ENCODE peak calls at places on chromosome 15, in nine cellular contexts. One of them, this sample, is unnamed.

GRCh38 chr15:77546050-77546501 is 86.6 kb downstream of the LINGO1 start:
- DNase-seq in A549: peak
- DNase-seq in GM12891: no peak
- DNase-seq in stomach: peak
- DNase-seq in breast epithelium: no peak
- DNase-seq in K562: peak
- DNase-seq in sigmoid colon: peak
- DNase-seq in uterus: no peak
- DNase-seq in H54: peak
- DNase-seq in this sample: no peak

GRCh38 chr15:41890050-41890690 is 3.7 kb downstream of the SPTBN5 start:
- DNase-seq in A549: no peak
- DNase-seq in GM12891: no peak
- DNase-seq in stomach: no peak
- DNase-seq in breast epithelium: no peak
- DNase-seq in K562: no peak
- DNase-seq in sigmoid colon: no peak
- DNase-seq in uterus: no peak
- DNase-seq in H54: no peak
- DNase-seq in this sample: no peak

GRCh38 chr15:61195116-61196002 is 33.7 kb downstream of the RORA start:
- DNase-seq in A549: peak
- DNase-seq in GM12891: peak
- DNase-seq in stomach: no peak
- DNase-seq in breast epithelium: no peak
- DNase-seq in K562: peak
- DNase-seq in sigmoid colon: no peak
- DNase-seq in uterus: no peak
- DNase-seq in H54: peak
- DNase-seq in this sample: peak

GRCh38 chr15:63089260-63090043 is 32.2 kb upstream of the LACTB start:
- DNase-seq in A549: peak
- DNase-seq in GM12891: no peak
- DNase-seq in stomach: no peak
- DNase-seq in breast epithelium: no peak
- DNase-seq in K562: no peak
- DNase-seq in sigmoid colon: peak
- DNase-seq in uterus: peak
- DNase-seq in H54: peak
- DNase-seq in this sample: no peak

GRCh38 chr15:28123408-28124023 is 24.4 kb upstream of the OCA2 start:
- DNase-seq in A549: peak
- DNase-seq in GM12891: peak
- DNase-seq in stomach: peak
- DNase-seq in breast epithelium: peak
- DNase-seq in K562: peak
- DNase-seq in sigmoid colon: no peak
- DNase-seq in uterus: no peak
- DNase-seq in H54: peak
- DNase-seq in this sample: no peak

GRCh38 chr15:94119923-94120775 is 111.2 kb upstream of the MCTP2 start:
- DNase-seq in A549: peak
- DNase-seq in GM12891: peak
- DNase-seq in stomach: peak
- DNase-seq in breast epithelium: peak
- DNase-seq in K562: peak
- DNase-seq in sigmoid colon: peak
- DNase-seq in uterus: peak
- DNase-seq in H54: peak
- DNase-seq in this sample: peak

GRCh38 chr15:78195735-78196201 is 38.6 kb downstream of the ACSBG1 start:
- DNase-seq in A549: peak
- DNase-seq in GM12891: peak
- DNase-seq in stomach: peak
- DNase-seq in breast epithelium: peak
- DNase-seq in K562: peak
- DNase-seq in sigmoid colon: no peak
- DNase-seq in uterus: no peak
- DNase-seq in H54: no peak
- DNase-seq in this sample: peak

GRCh38 chr15:39504812-39505211 is 76.1 kb upstream of the THBS1 start:
- DNase-seq in A549: peak
- DNase-seq in GM12891: no peak
- DNase-seq in stomach: no peak
- DNase-seq in breast epithelium: no peak
- DNase-seq in K562: no peak
- DNase-seq in sigmoid colon: no peak
- DNase-seq in uterus: no peak
- DNase-seq in H54: no peak
- DNase-seq in this sample: no peak

GRCh38 chr15:94582368-94582767 is 351.0 kb downstream of the MCTP2 start:
- DNase-seq in A549: peak
- DNase-seq in GM12891: no peak
- DNase-seq in stomach: no peak
- DNase-seq in breast epithelium: no peak
- DNase-seq in K562: peak
- DNase-seq in sigmoid colon: peak
- DNase-seq in uterus: peak
- DNase-seq in H54: no peak
- DNase-seq in this sample: no peak

GRCh38 chr15:70852501-70853269 is 1.3 kb downstream of the LARP6 start:
- DNase-seq in A549: no peak
- DNase-seq in GM12891: no peak
- DNase-seq in stomach: no peak
- DNase-seq in breast epithelium: no peak
- DNase-seq in K562: no peak
- DNase-seq in sigmoid colon: no peak
- DNase-seq in uterus: no peak
- DNase-seq in H54: peak
- DNase-seq in this sample: no peak

GRCh38 chr15:57216288-57216687 is 160.0 kb upstream of the CGNL1 start:
- DNase-seq in A549: peak
- DNase-seq in GM12891: no peak
- DNase-seq in stomach: no peak
- DNase-seq in breast epithelium: no peak
- DNase-seq in K562: peak
- DNase-seq in sigmoid colon: no peak
- DNase-seq in uterus: no peak
- DNase-seq in H54: no peak
- DNase-seq in this sample: no peak

GRCh38 chr15:87633471-87633870 is 623.1 kb downstream of the NTRK3 start:
- DNase-seq in A549: no peak
- DNase-seq in GM12891: no peak
- DNase-seq in stomach: no peak
- DNase-seq in breast epithelium: no peak
- DNase-seq in K562: no peak
- DNase-seq in sigmoid colon: no peak
- DNase-seq in uterus: no peak
- DNase-seq in H54: no peak
- DNase-seq in this sample: no peak

GRCh38 chr15:59879506-59879905 is 124.6 kb upstream of the FOXB1 start:
- DNase-seq in A549: no peak
- DNase-seq in GM12891: no peak
- DNase-seq in stomach: no peak
- DNase-seq in breast epithelium: no peak
- DNase-seq in K562: no peak
- DNase-seq in sigmoid colon: no peak
- DNase-seq in uterus: no peak
- DNase-seq in H54: no peak
- DNase-seq in this sample: no peak

GRCh38 chr15:99058421-99058870 is 46.4 kb upstream of the SYNM start:
- DNase-seq in A549: no peak
- DNase-seq in GM12891: no peak
- DNase-seq in stomach: no peak
- DNase-seq in breast epithelium: peak
- DNase-seq in K562: no peak
- DNase-seq in sigmoid colon: peak
- DNase-seq in uterus: peak
- DNase-seq in H54: no peak
- DNase-seq in this sample: no peak

GRCh38 chr15:51103330-51103729 is 8.6 kb upstream of the TNFAIP8L3 start:
- DNase-seq in A549: no peak
- DNase-seq in GM12891: no peak
- DNase-seq in stomach: no peak
- DNase-seq in breast epithelium: no peak
- DNase-seq in K562: no peak
- DNase-seq in sigmoid colon: no peak
- DNase-seq in uterus: peak
- DNase-seq in H54: no peak
- DNase-seq in this sample: no peak

GRCh38 chr15:101621961-101622360 is 30.2 kb downstream of the TM2D3 start:
- DNase-seq in A549: no peak
- DNase-seq in GM12891: no peak
- DNase-seq in stomach: no peak
- DNase-seq in breast epithelium: no peak
- DNase-seq in K562: no peak
- DNase-seq in sigmoid colon: no peak
- DNase-seq in uterus: no peak
- DNase-seq in H54: no peak
- DNase-seq in this sample: no peak

DNA sequence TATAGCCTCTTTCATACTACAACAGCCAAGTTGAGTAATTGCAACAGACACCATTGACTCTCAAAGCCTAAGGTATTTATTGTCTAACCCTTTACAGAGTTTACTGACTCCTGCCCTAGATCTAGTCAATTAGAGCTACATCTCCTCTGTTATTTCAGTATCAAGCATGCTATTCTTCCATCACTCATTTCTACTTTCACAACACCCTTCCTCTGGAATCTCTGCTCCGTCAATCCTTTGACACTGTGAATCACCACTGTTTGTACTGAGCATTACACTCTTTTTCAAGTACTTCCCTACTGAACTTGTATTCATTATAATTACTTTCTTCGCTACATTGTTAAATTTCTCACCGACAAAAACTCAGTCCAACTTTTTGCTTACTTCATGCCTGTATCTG is 121.8 kb downstream of the ZNF609 start:
- DNase-seq in A549: no peak
- DNase-seq in GM12891: no peak
- DNase-seq in stomach: no peak
- DNase-seq in breast epithelium: no peak
- DNase-seq in K562: no peak
- DNase-seq in sigmoid colon: no peak
- DNase-seq in uterus: no peak
- DNase-seq in H54: no peak
- DNase-seq in this sample: no peak
- TF ChIP-seq POLR2A in A549: no peak
- TF ChIP-seq POLR2A in GM12891: no peak
- TF ChIP-seq POLR2A in stomach: no peak
- TF ChIP-seq POLR2A in breast epithelium: no peak
- TF ChIP-seq POLR2A in K562: no peak
- TF ChIP-seq POLR2A in sigmoid colon: no peak
- TF ChIP-seq POLR2A in uterus: no peak
- TF ChIP-seq POLR2A in H54: no peak
- TF ChIP-seq POLR2A in this sample: no peak

DNA sequence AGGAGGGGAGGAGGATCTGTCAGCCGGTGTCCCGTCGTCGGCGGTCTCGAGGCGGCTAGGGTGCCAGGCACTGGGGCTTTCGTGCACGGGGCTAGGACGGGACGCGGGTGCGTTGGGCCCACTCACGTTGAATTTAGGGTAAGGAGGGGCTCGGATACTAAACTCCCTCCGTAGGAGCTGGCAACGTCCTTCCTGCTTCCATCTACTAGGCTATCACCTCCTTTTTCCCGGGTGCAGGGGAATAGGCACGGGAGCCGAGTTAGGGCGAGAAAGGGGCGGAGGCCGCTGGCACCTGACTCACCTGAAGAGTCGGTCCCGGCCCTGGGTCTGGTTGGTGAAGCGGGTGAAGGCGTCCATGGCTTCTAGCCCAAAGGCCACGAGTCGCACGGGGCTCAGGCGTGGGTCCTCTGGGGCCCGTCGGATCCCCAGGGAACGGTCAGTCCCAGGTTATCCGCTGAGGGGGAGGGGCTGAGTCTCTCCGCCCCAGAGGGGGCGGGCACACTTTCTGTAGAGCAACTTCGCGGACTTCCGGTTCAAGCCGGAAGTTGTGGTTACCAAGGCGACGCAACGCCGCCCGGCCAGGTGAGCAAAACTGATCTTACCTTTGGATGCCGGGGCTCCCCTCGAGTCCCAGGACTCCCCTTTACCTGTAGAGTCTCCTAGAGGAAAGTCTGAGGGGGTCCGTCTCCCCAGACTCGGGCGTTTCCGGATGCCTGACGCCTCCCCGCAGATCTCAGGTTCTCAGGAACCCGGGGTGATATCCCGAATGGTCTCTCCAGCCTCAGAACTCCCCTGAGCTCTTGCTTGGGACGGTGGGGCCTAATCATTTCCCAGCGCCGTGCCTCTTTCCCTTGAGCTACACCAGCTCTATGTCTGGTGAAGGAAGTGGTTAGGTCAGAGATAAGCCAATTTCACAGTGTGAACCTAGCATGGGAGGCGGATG is at the start of the genes PEX11A and WDR93:
- DNase-seq in A549: peak
- DNase-seq in GM12891: peak
- DNase-seq in stomach: peak
- DNase-seq in breast epithelium: peak
- DNase-seq in K562: no peak
- DNase-seq in sigmoid colon: peak
- DNase-seq in uterus: peak
- DNase-seq in H54: peak
- DNase-seq in this sample: peak
- TF ChIP-seq POLR2A in A549: peak
- TF ChIP-seq POLR2A in GM12891: no peak
- TF ChIP-seq POLR2A in stomach: peak
- TF ChIP-seq POLR2A in breast epithelium: peak
- TF ChIP-seq POLR2A in K562: no peak
- TF ChIP-seq POLR2A in sigmoid colon: no peak
- TF ChIP-seq POLR2A in uterus: peak
- TF ChIP-seq POLR2A in H54: peak
- TF ChIP-seq POLR2A in this sample: no peak

GRCh38 chr15:73683624-73684536 is at the start of gene CD276:
- DNase-seq in A549: peak
- DNase-seq in GM12891: peak
- DNase-seq in stomach: peak
- DNase-seq in breast epithelium: peak
- DNase-seq in K562: peak
- DNase-seq in sigmoid colon: peak
- DNase-seq in uterus: peak
- DNase-seq in H54: peak
- DNase-seq in this sample: peak
- TF ChIP-seq POLR2A in A549: peak
- TF ChIP-seq POLR2A in GM12891: no peak
- TF ChIP-seq POLR2A in stomach: no peak
- TF ChIP-seq POLR2A in breast epithelium: no peak
- TF ChIP-seq POLR2A in K562: no peak
- TF ChIP-seq POLR2A in sigmoid colon: no peak
- TF ChIP-seq POLR2A in uterus: peak
- TF ChIP-seq POLR2A in H54: peak
- TF ChIP-seq POLR2A in this sample: no peak

DNA sequence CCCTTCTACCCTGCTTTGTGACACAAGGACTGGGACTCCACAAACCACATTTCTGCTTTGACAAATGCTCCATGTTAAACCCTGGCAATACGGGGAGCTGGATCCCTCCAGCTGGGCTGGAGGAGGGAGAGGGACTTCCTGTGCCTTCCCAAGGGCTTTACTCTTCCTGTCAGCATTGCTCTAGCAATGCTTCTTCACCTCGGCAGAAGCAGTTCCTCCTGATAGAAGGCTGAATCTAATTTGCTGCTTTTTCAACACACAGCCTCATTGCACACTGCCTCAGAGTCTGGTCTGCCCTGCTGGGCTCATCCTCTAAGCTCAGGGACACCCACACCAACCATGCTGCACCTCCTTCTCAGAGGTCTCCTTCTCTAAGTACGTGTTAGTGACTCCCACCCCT is 142.8 kb upstream of the SMAD3 start:
- DNase-seq in A549: no peak
- DNase-seq in GM12891: no peak
- DNase-seq in stomach: no peak
- DNase-seq in breast epithelium: no peak
- DNase-seq in K562: no peak
- DNase-seq in sigmoid colon: peak
- DNase-seq in uterus: no peak
- DNase-seq in H54: no peak
- DNase-seq in this sample: no peak
- TF ChIP-seq POLR2A in A549: no peak
- TF ChIP-seq POLR2A in GM12891: no peak
- TF ChIP-seq POLR2A in stomach: no peak
- TF ChIP-seq POLR2A in breast epithelium: no peak
- TF ChIP-seq POLR2A in K562: no peak
- TF ChIP-seq POLR2A in sigmoid colon: no peak
- TF ChIP-seq POLR2A in uterus: no peak
- TF ChIP-seq POLR2A in H54: no peak
- TF ChIP-seq POLR2A in this sample: no peak

This sample was measured in GM12892.